ENCODE peak calls at places on chromosome 1, in seven cellular contexts. Q is esophagus squamous epithelium, O is SJCRH30, I is substantia nigra, K is ovary, J is brain microvascular endothelial cell, X is sigmoid colon. B is an unnamed sample.

GRCh38 chr1:37606481-37607263 is 10.9 kb upstream of the GNL2 start:
- DNase-seq in K (no peak), J (no peak), Q (no peak), I (no peak), X (no peak), O (no peak), B (no peak)

GRCh38 chr1:26340047-26340481 is 13.9 kb downstream of the CRYBG2 start:
- DNase-seq in O (no peak), Q (no peak), X (no peak), J (no peak), I (no peak), K (no peak), B (no peak)

GRCh38 chr1:110523011-110523410 is 4.0 kb upstream of the KCNA10 start:
- DNase-seq in K (no peak), J (no peak), O (no peak), I (no peak), Q (no peak), X (peak; percentile 70), B (no peak)

GRCh38 chr1:38433097-38433722 is 386.6 kb upstream of the POU3F1 start:
- DNase-seq in K (no peak), J (no peak), X (no peak), Q (no peak), I (no peak), O (no peak), B (no peak)

GRCh38 chr1:19015476-19015875 is 59.0 kb upstream of the IFFO2 start:
- DNase-seq in Q (no peak), O (no peak), J (no peak), K (no peak), X (no peak), I (no peak), B (no peak)

GRCh38 chr1:91012196-91012595 is 9.6 kb downstream of the ZNF644 start:
- DNase-seq in K (no peak), X (no peak), I (no peak), J (no peak), O (no peak), Q (no peak), B (no peak)

GRCh38 chr1:244391761-244392160 is 59.9 kb downstream of the ADSS2 start:
- DNase-seq in O (no peak), K (no peak), X (no peak), J (no peak), Q (no peak), I (no peak), B (no peak)

GRCh38 chr1:41476807-41477361 is 7.6 kb downstream of the EDN2 start:
- DNase-seq in J (peak; percentile 40), X (peak; percentile 62), K (no peak), I (no peak), Q (no peak), O (no peak), B (no peak)

GRCh38 chr1:10835423-10836421 is 39.3 kb upstream of the CASZ1 start:
- DNase-seq in X (no peak), K (no peak), O (peak; percentile 89), J (peak; percentile 19), I (no peak), Q (no peak), B (peak; percentile 80)

GRCh38 chr1:43510621-43511020 is 20.1 kb upstream of the PTPRF start:
- DNase-seq in X (no peak), Q (no peak), O (no peak), K (no peak), J (no peak), I (no peak), B (no peak)

GRCh38 chr1:8461341-8462110 is 143.6 kb downstream of the SLC45A1 start:
- DNase-seq in J (no peak), X (no peak), I (no peak), O (no peak), Q (no peak), K (no peak), B (no peak)
- H3K27ac ChIP-seq in J (no peak overlapping the region), X (peak overlapping the region; percentile 86), I (no peak overlapping the region), O (no peak overlapping the region), Q (no peak overlapping the region), K (no peak overlapping the region), B (no peak overlapping the region)

DNA sequence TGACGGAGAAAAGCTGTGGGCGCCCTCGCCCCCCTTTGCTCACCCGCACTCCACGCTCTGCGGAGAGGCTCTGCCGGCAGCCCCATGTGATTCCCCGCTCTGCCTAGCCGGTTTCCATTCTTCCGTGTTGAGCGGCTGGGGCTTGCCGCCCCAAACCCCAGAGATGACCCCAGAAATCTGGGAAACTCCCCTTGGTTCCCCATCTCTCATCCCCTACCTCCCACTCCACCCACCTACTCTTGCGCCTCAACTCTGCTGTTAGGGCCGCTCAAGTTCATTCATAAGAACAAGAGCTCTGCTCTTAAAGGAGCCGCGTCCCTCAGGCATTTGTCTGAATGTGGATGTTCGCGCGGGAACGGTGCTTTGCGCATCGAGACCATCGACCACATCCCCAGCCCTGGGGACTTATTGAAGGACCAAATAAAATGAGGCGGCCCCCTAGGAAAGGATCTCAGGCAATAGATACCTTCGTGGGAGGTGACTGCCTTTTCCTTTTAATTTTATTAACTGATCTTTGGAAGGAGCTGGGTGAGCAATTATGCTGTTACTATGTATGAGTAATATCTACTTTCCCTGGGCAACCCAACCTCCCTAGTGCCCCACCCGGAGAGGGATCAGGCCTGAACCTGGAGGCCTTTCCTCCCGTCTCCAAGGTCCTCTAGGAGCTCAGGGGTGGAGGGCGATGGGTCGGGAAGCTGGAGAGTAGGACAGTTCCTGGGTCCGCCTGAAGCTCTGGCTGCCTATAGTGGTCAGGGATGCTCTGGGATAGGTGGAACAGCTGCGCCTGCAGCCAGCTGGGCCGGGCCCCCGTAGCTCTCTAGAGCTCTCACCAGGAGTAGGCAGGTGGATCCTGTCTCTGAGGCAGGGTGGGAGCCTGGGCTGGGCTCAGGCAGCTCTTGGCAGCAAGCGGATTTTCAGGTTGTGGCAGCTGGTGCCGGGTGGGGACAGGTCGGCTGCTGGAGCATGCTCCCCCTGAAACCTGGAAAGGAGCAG is 898 bp downstream of the MFSD2A start:
- DNase-seq in I (no peak), Q (no peak), O (peak; percentile 80), K (no peak), J (peak; percentile 31), X (no peak), B (no peak)
- H3K27ac ChIP-seq in I (peak overlapping the region; percentile 68), Q (peak overlapping the region; percentile 90), O (peak overlapping the region; percentile 56), K (no peak overlapping the region), J (no peak overlapping the region), X (peak overlapping the region; percentile 58), B (no peak overlapping the region)

DNA sequence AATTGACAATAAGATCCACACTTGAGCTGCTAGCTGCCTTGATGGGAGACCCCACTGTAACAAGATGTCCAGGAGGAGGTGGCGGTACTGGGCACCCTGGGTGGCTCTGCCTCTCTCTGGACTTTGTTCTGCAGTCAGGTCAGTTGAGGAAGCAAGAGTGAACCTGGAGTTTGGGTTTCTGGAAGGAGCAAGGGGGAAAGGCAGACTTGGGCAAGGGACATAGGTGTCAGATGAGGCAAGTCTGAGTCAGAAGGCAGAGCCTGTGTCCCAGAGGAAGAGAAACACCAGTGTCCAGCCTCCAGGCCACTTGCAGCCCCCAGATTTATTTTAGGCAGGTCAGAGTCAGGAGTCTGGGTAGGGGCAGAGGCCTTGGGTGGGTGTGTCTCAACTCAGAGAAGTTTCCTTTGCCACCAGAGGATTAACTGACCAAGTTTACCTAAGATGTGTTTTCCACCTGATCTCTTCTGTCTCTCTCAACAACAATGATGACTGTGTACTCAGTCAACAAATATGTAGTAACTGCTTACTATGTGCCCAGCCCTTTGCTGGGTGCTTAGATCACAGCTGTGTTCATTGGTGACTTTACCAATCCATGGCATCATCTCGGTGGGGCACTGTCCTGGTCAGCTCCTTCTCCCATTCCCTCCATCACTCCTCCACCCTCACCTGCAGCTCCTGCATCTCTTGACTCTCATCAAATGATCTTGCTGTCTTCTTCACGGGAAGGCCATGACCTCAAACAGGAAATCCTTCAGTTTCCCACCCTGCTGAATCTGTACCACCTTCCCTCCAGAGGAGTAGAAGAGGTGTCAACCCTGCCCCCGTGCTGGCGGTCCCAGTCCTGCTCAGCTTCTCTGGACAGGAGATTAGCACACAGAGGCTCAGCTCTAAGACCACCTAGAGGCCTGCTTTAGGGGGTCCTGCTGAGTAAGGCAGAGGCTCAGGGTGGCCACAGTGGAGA is 36.6 kb downstream of the ELF3 start:
- DNase-seq in X (no peak), O (no peak), K (no peak), J (no peak), Q (no peak), I (no peak), B (no peak)
- H3K27ac ChIP-seq in X (no peak overlapping the region), O (no peak overlapping the region), K (no peak overlapping the region), J (no peak overlapping the region), Q (peak overlapping the region; percentile 83), I (no peak overlapping the region), B (no peak overlapping the region)

DNA sequence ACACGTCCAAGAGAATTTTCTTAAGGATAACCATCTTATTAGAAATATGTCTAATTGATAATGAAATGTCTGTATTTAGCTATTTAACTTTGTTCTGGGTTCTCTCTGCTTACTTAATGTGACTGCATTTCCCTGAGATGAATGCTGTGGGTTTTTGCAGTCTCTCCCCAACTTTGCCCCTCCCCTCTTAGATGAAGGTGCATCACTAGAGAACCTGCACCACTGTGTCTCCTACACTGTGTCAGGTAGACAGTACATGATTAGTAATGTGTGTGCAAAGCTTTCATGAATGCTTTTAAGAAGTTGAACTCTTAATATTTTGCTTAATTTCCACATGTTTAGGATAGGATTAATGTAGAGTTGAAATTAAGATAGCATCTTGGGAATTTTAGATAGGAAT is 51.7 kb downstream of the LRRC8D start:
- DNase-seq in J (no peak), Q (no peak), K (no peak), O (no peak), I (no peak), X (no peak), B (no peak)
- H3K27ac ChIP-seq in J (no peak overlapping the region), Q (no peak overlapping the region), K (no peak overlapping the region), O (no peak overlapping the region), I (peak overlapping the region; percentile 29), X (no peak overlapping the region), B (no peak overlapping the region)

GRCh38 chr1:47765236-47765635 is 231.9 kb downstream of the TRABD2B start:
- DNase-seq in O (no peak), J (no peak), K (no peak), Q (no peak), X (no peak), I (no peak), B (no peak)
- H3K27ac ChIP-seq in O (no peak overlapping the region), J (no peak overlapping the region), K (no peak overlapping the region), Q (no peak overlapping the region), X (no peak overlapping the region), I (no peak overlapping the region), B (no peak overlapping the region)

B was measured in iPS DF 6.9.